ENCODE peak calls at places on chromosome 16, in ten cellular contexts. One of them, this sample, is unnamed.

GRCh38 chr16:29826342-29826695 is 6.1 kb downstream of the MVP start:
- DNase-seq in germinal center: no peak
- DNase-seq in pancreas: no peak
- DNase-seq in amniotic stem cell: no peak
- DNase-seq in coronary artery: no peak
- DNase-seq in choroid plexus epithelial cell: no peak
- DNase-seq in RPMI8226: no peak
- DNase-seq in NCI-H345: no peak
- DNase-seq in NCI-H187 treated with DMSO at 0.1 percent for 48 hours: no peak
- DNase-seq in NCI-H2029: no peak
- DNase-seq in this sample: no peak

GRCh38 chr16:85718682-85719081 is 29.9 kb upstream of the GINS2 start:
- DNase-seq in germinal center: peak; percentile 56
- DNase-seq in pancreas: no peak
- DNase-seq in amniotic stem cell: no peak
- DNase-seq in coronary artery: no peak
- DNase-seq in choroid plexus epithelial cell: peak; percentile 13
- DNase-seq in RPMI8226: peak; percentile 47
- DNase-seq in NCI-H345: peak; percentile 77
- DNase-seq in NCI-H187 treated with DMSO at 0.1 percent for 48 hours: no peak
- DNase-seq in NCI-H2029: no peak
- DNase-seq in this sample: no peak

GRCh38 chr16:85659336-85659735 is 29.4 kb downstream of the GINS2 start:
- DNase-seq in germinal center: no peak
- DNase-seq in pancreas: no peak
- DNase-seq in amniotic stem cell: no peak
- DNase-seq in coronary artery: no peak
- DNase-seq in choroid plexus epithelial cell: no peak
- DNase-seq in RPMI8226: no peak
- DNase-seq in NCI-H345: no peak
- DNase-seq in NCI-H187 treated with DMSO at 0.1 percent for 48 hours: no peak
- DNase-seq in NCI-H2029: no peak
- DNase-seq in this sample: no peak

GRCh38 chr16:24896439-24896838 is 50.7 kb downstream of the SLC5A11 start:
- DNase-seq in germinal center: peak; percentile 48
- DNase-seq in pancreas: no peak
- DNase-seq in amniotic stem cell: no peak
- DNase-seq in coronary artery: no peak
- DNase-seq in choroid plexus epithelial cell: no peak
- DNase-seq in RPMI8226: peak; percentile 34
- DNase-seq in NCI-H345: no peak
- DNase-seq in NCI-H187 treated with DMSO at 0.1 percent for 48 hours: no peak
- DNase-seq in NCI-H2029: no peak
- DNase-seq in this sample: no peak

GRCh38 chr16:19236561-19236960 is 49.0 kb upstream of the CLEC19A start:
- DNase-seq in germinal center: no peak
- DNase-seq in pancreas: no peak
- DNase-seq in amniotic stem cell: no peak
- DNase-seq in coronary artery: no peak
- DNase-seq in choroid plexus epithelial cell: no peak
- DNase-seq in RPMI8226: no peak
- DNase-seq in NCI-H345: no peak
- DNase-seq in NCI-H187 treated with DMSO at 0.1 percent for 48 hours: no peak
- DNase-seq in NCI-H2029: no peak
- DNase-seq in this sample: no peak

GRCh38 chr16:83338941-83339340 is 468.8 kb upstream of the HSBP1 start:
- DNase-seq in germinal center: no peak
- DNase-seq in pancreas: no peak
- DNase-seq in amniotic stem cell: no peak
- DNase-seq in coronary artery: no peak
- DNase-seq in choroid plexus epithelial cell: peak; percentile 41
- DNase-seq in RPMI8226: no peak
- DNase-seq in NCI-H345: no peak
- DNase-seq in NCI-H187 treated with DMSO at 0.1 percent for 48 hours: no peak
- DNase-seq in NCI-H2029: peak; percentile 2
- DNase-seq in this sample: no peak

GRCh38 chr16:54353097-54353496 is 66.5 kb upstream of the IRX3 start:
- DNase-seq in germinal center: no peak
- DNase-seq in pancreas: no peak
- DNase-seq in amniotic stem cell: no peak
- DNase-seq in coronary artery: no peak
- DNase-seq in choroid plexus epithelial cell: no peak
- DNase-seq in RPMI8226: no peak
- DNase-seq in NCI-H345: no peak
- DNase-seq in NCI-H187 treated with DMSO at 0.1 percent for 48 hours: no peak
- DNase-seq in NCI-H2029: no peak
- DNase-seq in this sample: no peak

GRCh38 chr16:71933913-71934696 is 38.8 kb downstream of the IST1 start:
- DNase-seq in germinal center: no peak
- DNase-seq in pancreas: no peak
- DNase-seq in amniotic stem cell: no peak
- DNase-seq in coronary artery: no peak
- DNase-seq in choroid plexus epithelial cell: peak; percentile 86
- DNase-seq in RPMI8226: peak; percentile 14
- DNase-seq in NCI-H345: no peak
- DNase-seq in NCI-H187 treated with DMSO at 0.1 percent for 48 hours: no peak
- DNase-seq in NCI-H2029: no peak
- DNase-seq in this sample: no peak

GRCh38 chr16:47037396-47037745 is 63.9 kb upstream of the DNAJA2 start:
- DNase-seq in germinal center: peak; percentile 50
- DNase-seq in pancreas: peak; percentile 54
- DNase-seq in amniotic stem cell: no peak
- DNase-seq in coronary artery: no peak
- DNase-seq in choroid plexus epithelial cell: no peak
- DNase-seq in RPMI8226: no peak
- DNase-seq in NCI-H345: no peak
- DNase-seq in NCI-H187 treated with DMSO at 0.1 percent for 48 hours: no peak
- DNase-seq in NCI-H2029: no peak
- DNase-seq in this sample: no peak

GRCh38 chr16:50183316-50183715 is 30.2 kb downstream of the TENT4B start:
- DNase-seq in germinal center: no peak
- DNase-seq in pancreas: no peak
- DNase-seq in amniotic stem cell: no peak
- DNase-seq in coronary artery: no peak
- DNase-seq in choroid plexus epithelial cell: peak; percentile 81
- DNase-seq in RPMI8226: no peak
- DNase-seq in NCI-H345: no peak
- DNase-seq in NCI-H187 treated with DMSO at 0.1 percent for 48 hours: no peak
- DNase-seq in NCI-H2029: no peak
- DNase-seq in this sample: no peak

GRCh38 chr16:57388359-57389086 is 16.0 kb upstream of the CCL17 start:
- DNase-seq in germinal center: no peak
- DNase-seq in pancreas: no peak
- DNase-seq in amniotic stem cell: no peak
- DNase-seq in coronary artery: no peak
- DNase-seq in choroid plexus epithelial cell: no peak
- DNase-seq in RPMI8226: no peak
- DNase-seq in NCI-H345: no peak
- DNase-seq in NCI-H187 treated with DMSO at 0.1 percent for 48 hours: no peak
- DNase-seq in NCI-H2029: no peak
- DNase-seq in this sample: no peak

GRCh38 chr16:68658258-68658973 is 13.3 kb downstream of the CDH3 start:
- DNase-seq in germinal center: no peak
- DNase-seq in pancreas: no peak
- DNase-seq in amniotic stem cell: peak; percentile 50
- DNase-seq in coronary artery: no peak
- DNase-seq in choroid plexus epithelial cell: peak; percentile 64
- DNase-seq in RPMI8226: no peak
- DNase-seq in NCI-H345: no peak
- DNase-seq in NCI-H187 treated with DMSO at 0.1 percent for 48 hours: no peak
- DNase-seq in NCI-H2029: no peak
- DNase-seq in this sample: no peak

GRCh38 chr16:11819798-11820197 is 22.7 kb upstream of the ZC3H7A start:
- DNase-seq in germinal center: no peak
- DNase-seq in pancreas: no peak
- DNase-seq in amniotic stem cell: no peak
- DNase-seq in coronary artery: no peak
- DNase-seq in choroid plexus epithelial cell: no peak
- DNase-seq in RPMI8226: peak; percentile 64
- DNase-seq in NCI-H345: no peak
- DNase-seq in NCI-H187 treated with DMSO at 0.1 percent for 48 hours: no peak
- DNase-seq in NCI-H2029: no peak
- DNase-seq in this sample: no peak

This sample was measured in NCI-H748 treated with DMSO at 0.1 percent for 48 hours.